ENCODE peak calls at places on chromosomes 6 and 20, in seven cellular contexts. X is left lung; E is colonic mucosa; M is CD8-positive, alpha-beta T cell; G is CD8-positive, alpha-beta memory T cell; Y is breast epithelium; W is neural progenitor cell. P is an unnamed sample. For H3K36me3, the result is how much of the 10 kb centered on the place peaks cover.

GRCh38 chr20:47656313-47656712 is 129.0 kb downstream of the SULF2 start:
- DNase-seq in X (no peak), E (no peak), M (no peak), G (no peak), Y (no peak), W (no peak), P (no peak)

GRCh38 chr6:137451926-137452325 is 42.3 kb downstream of the OLIG3 start:
- DNase-seq in X (no peak), E (no peak), M (no peak), G (no peak), Y (no peak), W (no peak), P (peak)

GRCh38 chr6:84456803-84457202 is 229.4 kb upstream of the CEP162 start:
- DNase-seq in X (no peak), E (no peak), M (no peak), G (no peak), Y (no peak), W (no peak), P (no peak)

GRCh38 chr20:57124800-57125399 is 141.5 kb downstream of the BMP7 start:
- DNase-seq in X (no peak), E (no peak), M (no peak), G (no peak), Y (no peak), W (no peak), P (no peak)

GRCh38 chr6:157219201-157220200 is 103.8 kb downstream of the TMEM242 start:
- DNase-seq in X (no peak), E (peak), M (no peak), G (no peak), Y (peak), W (no peak), P (no peak)

GRCh38 chr6:85453490-85453889 is 3.6 kb downstream of the NT5E start:
- DNase-seq in X (no peak), E (no peak), M (peak), G (no peak), Y (no peak), W (no peak), P (no peak)

GRCh38 chr20:23419995-23420901 is 1.0 kb downstream of the NAPB start:
- DNase-seq in X (peak), E (peak), M (peak), G (peak), Y (no peak), W (peak), P (no peak)

GRCh38 chr20:4519530-4519929 is 202.2 kb upstream of the PRND start:
- DNase-seq in X (no peak), E (peak), M (no peak), G (no peak), Y (no peak), W (peak), P (no peak)

GRCh38 chr6:22222469-22222868 is 74.4 kb downstream of the PRL start:
- DNase-seq in X (no peak), E (no peak), M (no peak), G (no peak), Y (no peak), W (peak), P (no peak)

GRCh38 chr6:22219916-22220315 is 76.9 kb downstream of the PRL start:
- DNase-seq in X (no peak), E (no peak), M (no peak), G (no peak), Y (no peak), W (no peak), P (no peak)

GRCh38 chr6:22221211-22221610 is 75.6 kb downstream of the PRL start:
- DNase-seq in X (no peak), E (no peak), M (no peak), G (no peak), Y (no peak), W (no peak), P (no peak)

GRCh38 chr6:22218410-22218809 is 78.4 kb downstream of the PRL start:
- DNase-seq in X (no peak), E (no peak), M (no peak), G (no peak), Y (no peak), W (no peak), P (no peak)

DNA sequence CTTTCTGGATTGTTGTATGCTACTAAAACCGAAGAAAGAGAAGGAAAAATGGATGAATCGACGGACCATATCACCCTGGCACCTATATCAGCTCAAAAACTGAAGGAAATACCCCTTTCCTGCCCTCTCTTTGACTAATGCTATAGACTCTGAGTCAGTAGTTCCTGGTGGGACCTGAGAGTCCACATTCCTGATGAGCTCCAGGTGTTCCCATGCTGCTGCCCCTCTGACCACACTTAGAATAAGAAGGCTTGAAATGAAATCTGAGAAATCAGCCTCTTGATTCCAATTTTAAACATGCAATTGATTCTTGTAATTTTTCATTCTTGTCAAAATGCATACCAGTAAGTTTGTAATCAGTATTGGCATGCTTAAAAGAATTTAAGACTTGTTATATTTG is 75.2 kb downstream of the PRL start:
- DNase-seq in X (no peak), E (no peak), M (no peak), G (no peak), Y (no peak), W (no peak), P (no peak)
- H3K4me3 ChIP-seq in X (no peak), E (no peak), M (no peak), G (no peak), Y (no peak), W (peak), P (no peak)

GRCh38 chr6:11185204-11185842 is 47.1 kb downstream of the NEDD9 start:
- DNase-seq in X (no peak), E (no peak), M (no peak), G (no peak), Y (no peak), W (no peak), P (no peak)
- H3K36me3 ChIP-seq in X (under half), E (under half), M (under half), G (under half), Y (under half), W (under half), P (under half)

DNA sequence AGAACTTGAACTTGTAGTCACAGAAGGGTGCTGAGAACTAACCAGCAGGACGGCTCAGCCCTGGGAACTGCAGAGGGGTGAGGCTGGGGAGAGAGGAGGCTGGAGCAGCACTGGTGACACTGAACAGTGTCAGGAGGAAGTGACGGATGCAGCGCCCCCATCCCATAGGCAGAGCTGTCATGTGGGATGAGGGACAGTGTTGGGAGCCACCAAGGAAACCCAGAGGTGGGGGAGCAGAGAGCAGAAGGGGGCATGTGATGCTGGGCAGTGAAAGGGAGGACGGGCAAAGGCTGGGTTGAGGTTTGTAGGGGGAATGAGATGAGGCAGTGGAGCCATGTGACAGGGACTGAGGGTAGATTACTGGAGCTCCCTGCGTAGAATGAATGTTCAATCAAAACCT is 2.1 kb downstream of the HLA-DPB1 start:
- DNase-seq in X (no peak), E (no peak), M (no peak), G (no peak), Y (no peak), W (no peak), P (no peak)
- H3K4me3 ChIP-seq in X (no peak), E (no peak), M (no peak), G (no peak), Y (no peak), W (no peak), P (no peak)

GRCh38 chr6:129657433-129657832 is 52.5 kb downstream of the ARHGAP18 start:
- DNase-seq in X (no peak), E (no peak), M (no peak), G (no peak), Y (no peak), W (no peak), P (no peak)

GRCh38 chr6:129653746-129654145 is 56.2 kb downstream of the ARHGAP18 start:
- DNase-seq in X (no peak), E (no peak), M (no peak), G (no peak), Y (no peak), W (no peak), P (no peak)

GRCh38 chr6:129659167-129659566 is 50.8 kb downstream of the ARHGAP18 start:
- DNase-seq in X (no peak), E (no peak), M (no peak), G (no peak), Y (no peak), W (no peak), P (no peak)

GRCh38 chr6:129653229-129653628 is 56.7 kb downstream of the ARHGAP18 start:
- DNase-seq in X (no peak), E (no peak), M (no peak), G (no peak), Y (no peak), W (no peak), P (no peak)

DNA sequence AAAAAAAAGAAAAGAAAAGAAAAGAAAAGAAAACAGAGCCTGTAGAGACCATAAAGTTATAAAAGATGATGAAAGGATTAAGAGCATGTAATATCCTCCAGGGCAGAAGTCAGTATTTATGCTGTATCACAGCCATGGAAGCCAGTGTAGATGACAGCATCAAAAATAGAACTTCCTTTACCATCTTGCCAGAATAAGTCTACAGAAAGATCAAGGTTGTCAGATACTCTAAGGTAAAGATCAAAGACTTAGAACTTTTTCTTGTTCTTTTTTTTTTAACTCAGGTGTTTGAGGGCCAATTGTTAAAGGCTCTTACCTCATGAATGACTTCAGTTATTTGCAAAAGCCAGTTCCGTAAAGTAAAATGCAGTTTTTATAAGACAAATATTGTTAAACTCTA is 54.6 kb downstream of the ARHGAP18 start:
- DNase-seq in X (no peak), E (no peak), M (no peak), G (no peak), Y (no peak), W (no peak), P (no peak)
- H3K36me3 ChIP-seq in X (under half), E (under half), M (under half), G (under half), Y (under half), W (under half), P (under half)

GRCh38 chr20:35223941-35224340 is 2.5 kb upstream of the MMP24 start:
- DNase-seq in X (no peak), E (no peak), M (no peak), G (no peak), Y (no peak), W (no peak), P (no peak)

GRCh38 chr20:35225319-35226125 is 968 bp upstream of the MMP24 start:
- DNase-seq in X (no peak), E (no peak), M (no peak), G (no peak), Y (no peak), W (no peak), P (no peak)

GRCh38 chr20:35226775-35227681 is 538 bp downstream of the MMP24 start:
- DNase-seq in X (peak), E (peak), M (peak), G (peak), Y (no peak), W (peak), P (peak)

GRCh38 chr20:35224536-35224935 is 2.0 kb upstream of the MMP24 start:
- DNase-seq in X (no peak), E (no peak), M (no peak), G (no peak), Y (no peak), W (no peak), P (no peak)

DNA sequence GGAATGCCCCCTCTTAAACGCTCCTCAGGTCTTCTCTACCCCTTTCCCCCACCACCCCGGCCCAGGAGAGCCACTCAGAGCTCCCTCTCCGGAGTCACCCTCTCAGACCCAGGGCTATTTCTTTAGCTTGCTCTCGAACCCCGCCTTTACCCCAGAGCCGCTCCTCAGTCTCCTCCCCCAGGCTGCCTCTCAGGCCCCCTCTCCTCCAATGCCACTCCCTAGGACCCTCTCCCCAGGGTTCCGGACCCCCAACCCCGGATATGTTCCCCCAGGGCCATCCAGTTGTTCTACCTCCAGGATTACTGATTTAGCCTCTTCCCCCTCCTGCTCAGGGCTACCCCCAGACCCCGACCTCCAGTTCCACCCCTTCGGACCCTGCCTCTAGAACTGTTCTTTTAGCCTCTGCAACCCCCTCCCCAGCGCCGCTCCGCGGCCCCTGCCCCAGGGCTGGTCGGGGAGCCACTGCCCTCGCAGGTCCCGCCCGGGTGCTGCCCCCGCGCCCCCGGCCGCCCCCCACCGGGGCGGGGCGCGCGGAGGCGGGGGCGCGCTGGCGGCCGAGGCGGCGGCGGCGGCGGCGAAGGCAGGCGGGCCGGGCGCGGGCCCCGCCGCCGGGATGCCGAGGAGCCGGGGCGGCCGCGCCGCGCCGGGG is at the start of gene MMP24:
- DNase-seq in X (no peak), E (no peak), M (no peak), G (no peak), Y (no peak), W (peak), P (no peak)
- H3K4me3 ChIP-seq in X (no peak), E (no peak), M (no peak), G (no peak), Y (peak), W (peak), P (peak)

DNA sequence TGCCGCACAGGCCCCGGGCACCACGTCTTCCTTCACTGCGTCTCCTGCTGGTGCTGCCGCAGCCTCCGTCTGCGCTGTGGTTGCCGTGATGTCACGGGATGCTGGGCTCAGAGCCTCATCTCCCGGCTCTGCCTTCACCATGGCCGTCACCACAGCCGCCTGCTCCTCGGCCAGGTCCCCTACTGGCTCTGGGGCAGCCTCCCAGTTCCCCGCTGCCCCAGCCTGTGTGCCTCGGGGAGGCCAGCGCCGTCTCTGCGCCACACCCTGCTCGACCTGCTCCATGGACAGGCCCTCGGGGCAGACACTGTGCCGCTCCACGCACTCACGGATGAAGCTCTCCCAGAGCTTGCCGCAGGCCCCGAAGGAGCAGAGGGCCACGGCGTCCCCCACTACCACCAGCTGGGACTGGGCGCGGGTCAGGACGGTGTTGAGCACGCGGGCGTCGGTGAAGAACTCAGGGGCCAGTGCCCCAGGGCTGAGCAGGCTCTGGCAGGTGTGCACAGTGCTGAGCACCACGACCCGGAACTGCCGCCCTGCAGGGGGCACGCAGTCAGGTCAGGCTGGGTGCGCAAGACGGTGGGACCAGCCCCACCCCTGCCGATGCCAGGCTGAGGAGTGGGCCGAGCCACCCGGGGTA is 8.2 kb downstream of the HELZ2 start:
- DNase-seq in X (no peak), E (no peak), M (no peak), G (no peak), Y (no peak), W (no peak), P (no peak)
- H3K36me3 ChIP-seq in X (under half), E (under half), M (under half), G (under half), Y (under half), W (under half), P (half or more)

GRCh38 chr6:75940558-75940957 is 131.9 kb downstream of the IMPG1 start:
- DNase-seq in X (no peak), E (no peak), M (no peak), G (no peak), Y (no peak), W (no peak), P (no peak)

GRCh38 chr6:75943381-75943780 is 129.1 kb downstream of the IMPG1 start:
- DNase-seq in X (no peak), E (no peak), M (no peak), G (no peak), Y (no peak), W (no peak), P (no peak)

GRCh38 chr6:75941509-75941908 is 131.0 kb downstream of the IMPG1 start:
- DNase-seq in X (no peak), E (no peak), M (no peak), G (no peak), Y (no peak), W (no peak), P (no peak)

GRCh38 chr6:75947935-75948334 is 124.5 kb downstream of the IMPG1 start:
- DNase-seq in X (no peak), E (no peak), M (no peak), G (no peak), Y (no peak), W (no peak), P (no peak)

GRCh38 chr6:75946146-75946831 is 126.2 kb downstream of the IMPG1 start:
- DNase-seq in X (no peak), E (no peak), M (no peak), G (no peak), Y (no peak), W (no peak), P (no peak)
- H3K4me3 ChIP-seq in X (no peak), E (no peak), M (no peak), G (no peak), Y (no peak), W (peak), P (no peak)

GRCh38 chr20:37193226-37193625 is 13.9 kb upstream of the MROH8 start:
- DNase-seq in X (no peak), E (no peak), M (no peak), G (no peak), Y (no peak), W (no peak), P (no peak)

GRCh38 chr20:37194616-37195015 is 15.3 kb upstream of the MROH8 start:
- DNase-seq in X (no peak), E (no peak), M (no peak), G (no peak), Y (no peak), W (no peak), P (no peak)

GRCh38 chr20:37193821-37194220 is 14.5 kb upstream of the MROH8 start:
- DNase-seq in X (no peak), E (no peak), M (no peak), G (no peak), Y (no peak), W (no peak), P (no peak)

GRCh38 chr20:37192137-37192854 is 12.9 kb upstream of the MROH8 start:
- DNase-seq in X (peak), E (peak), M (peak), G (peak), Y (peak), W (peak), P (peak)

DNA sequence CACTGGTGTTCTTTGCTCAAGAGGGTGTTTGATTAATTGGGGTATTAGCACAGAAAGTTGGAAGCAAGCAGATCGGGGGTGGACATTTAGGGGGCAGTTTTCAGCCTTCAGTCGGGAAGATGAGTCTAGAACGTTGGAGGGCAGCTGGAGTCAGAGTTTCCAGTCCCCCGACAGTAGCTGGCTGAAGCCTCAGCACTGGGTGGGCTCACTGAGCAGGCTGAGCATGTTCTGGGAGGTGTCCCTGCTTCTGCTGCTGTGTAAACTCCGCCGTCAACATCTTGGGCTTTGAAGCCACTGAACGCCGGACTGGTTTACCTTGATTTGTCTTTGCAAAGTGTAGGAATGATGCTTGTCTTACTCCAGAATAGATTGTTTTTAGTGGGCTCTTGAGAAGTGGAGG is 15.7 kb upstream of the MROH8 start:
- DNase-seq in X (no peak), E (no peak), M (no peak), G (no peak), Y (no peak), W (no peak), P (no peak)
- H3K36me3 ChIP-seq in X (under half), E (under half), M (under half), G (under half), Y (under half), W (under half), P (under half)